ENCODE peak calls at places on chromosomes 4 and X, in eight cellular contexts. H, B, M, D, U, T, L and A are unnamed samples.

GRCh38 chrX:153643431-153644351 is 3.3 kb upstream of the DUSP9 start:
- DNase-seq in B (no peak), D (peak; percentile 79), H (no peak), M (no peak), T (peak; percentile 81), U (peak; percentile 37), L (no peak), A (no peak)

GRCh38 chr4:56049428-56050212 is 100.9 kb downstream of the CEP135 start:
- DNase-seq in M (peak; percentile 23), T (no peak), B (peak; percentile 8), D (no peak), H (no peak), U (peak; percentile 27), L (no peak), A (no peak)

GRCh38 chr4:158811704-158812103 is 42.9 kb downstream of the FNIP2 start:
- DNase-seq in T (no peak), D (peak; percentile 83), B (peak; percentile 63), H (no peak), L (no peak), U (peak; percentile 68), M (no peak), A (peak; percentile 77)

GRCh38 chr4:68904786-68905185 is 46.8 kb downstream of the UGT2A3 start:
- DNase-seq in B (peak; percentile 69), L (no peak), H (no peak), D (no peak), T (no peak), U (no peak), M (no peak), A (no peak)

GRCh38 chr4:1793496-1793840 is 375 bp downstream of the FGFR3 start:
- DNase-seq in D (no peak), U (peak; percentile 65), L (no peak), M (peak; percentile 43), T (peak; percentile 87), H (no peak), B (peak; percentile 43), A (no peak)

GRCh38 chr4:107392951-107393350 is 327.1 kb downstream of the PAPSS1 start:
- DNase-seq in D (peak; percentile 88), B (no peak), L (peak; percentile 32), H (no peak), M (no peak), U (peak; percentile 67), T (no peak), A (no peak)

GRCh38 chrX:805988-806387 is 175.4 kb downstream of the SHOX start:
- DNase-seq in H (no peak), M (no peak), B (no peak), D (no peak), U (no peak), T (no peak), L (no peak), A (no peak)

GRCh38 chrX:3550160-3550765 is 163.2 kb downstream of the PRKX start:
- DNase-seq in U (peak; percentile 87), L (no peak), T (no peak), M (no peak), D (no peak), B (peak; percentile 47), H (no peak), A (no peak)

GRCh38 chr4:86453044-86453501 is 93.2 kb upstream of the MAPK10 start:
- DNase-seq in D (no peak), B (peak; percentile 45), T (no peak), L (peak; percentile 13), M (no peak), H (no peak), U (peak; percentile 26), A (no peak)

GRCh38 chr4:95180531-95181315 is 368.1 kb downstream of the UNC5C start:
- DNase-seq in T (no peak), L (no peak), B (no peak), H (no peak), U (no peak), D (no peak), M (no peak), A (no peak)

GRCh38 chrX:40439625-40440532 is 140.9 kb upstream of the ATP6AP2 start:
- DNase-seq in L (no peak), U (no peak), H (no peak), M (no peak), B (no peak), D (no peak), T (no peak), A (no peak)

GRCh38 chr4:13555325-13555724 is 11.0 kb upstream of the NKX3-2 start:
- DNase-seq in B (no peak), D (no peak), T (no peak), U (no peak), M (no peak), H (no peak), L (no peak), A (no peak)

GRCh38 chrX:16528620-16529019 is 121.3 kb upstream of the S100G start:
- DNase-seq in D (no peak), T (no peak), U (no peak), B (no peak), H (no peak), M (no peak), L (no peak), A (no peak)

GRCh38 chrX:148535639-148536038 is 35.2 kb downstream of the AFF2 start:
- DNase-seq in B (no peak), L (no peak), U (no peak), T (no peak), H (no peak), M (no peak), D (no peak), A (no peak)

GRCh38 chr4:149645790-149646189 is 169.9 kb downstream of the IQCM start:
- DNase-seq in M (no peak), B (no peak), U (peak; percentile 28), H (no peak), T (no peak), L (no peak), D (no peak), A (no peak)

GRCh38 chrX:38649674-38650647 is 88.6 kb downstream of the TSPAN7 start:
- DNase-seq in T (no peak), B (no peak), H (no peak), D (no peak), L (no peak), M (no peak), U (no peak), A (no peak)

GRCh38 chr4:173521474-173522159 is 8.4 kb downstream of the HAND2 start:
- DNase-seq in B (no peak), M (no peak), U (no peak), H (no peak), D (peak; percentile 87), L (no peak), T (peak; percentile 23), A (no peak)

GRCh38 chr4:1771555-1772305 is 21.4 kb upstream of the FGFR3 start:
- DNase-seq in D (no peak), T (peak; percentile 74), U (no peak), M (no peak), H (no peak), B (no peak), L (no peak), A (no peak)

GRCh38 chr4:38091636-38092035 is 131.4 kb downstream of the PTTG2 start:
- DNase-seq in B (no peak), U (no peak), L (no peak), M (no peak), H (peak; percentile 56), T (no peak), D (no peak), A (no peak)

GRCh38 chr4:156961241-156962068 is 10.1 kb downstream of the PDGFC start:
- DNase-seq in M (no peak), B (no peak), L (no peak), T (no peak), H (no peak), U (no peak), D (no peak), A (no peak)

GRCh38 chr4:137674066-137674465 is 141.8 kb upstream of the PCDH18 start:
- DNase-seq in B (no peak), U (no peak), D (no peak), T (no peak), H (no peak), L (no peak), M (no peak), A (no peak)

GRCh38 chr4:158827475-158828085 is 58.8 kb downstream of the FNIP2 start:
- DNase-seq in H (no peak), B (no peak), L (no peak), U (no peak), T (no peak), M (no peak), D (no peak), A (no peak)

GRCh38 chr4:128060620-128061565 is at the start of gene LARP1B:
- DNase-seq in D (peak; percentile 98), U (peak; percentile 97), T (peak; percentile 97), B (peak; percentile 98), L (peak; percentile 96), M (peak; percentile 95), H (peak; percentile 79), A (peak; percentile 87)
- TF ChIP-seq CTCF in D (no peak), U (no peak), T (no peak), B (no peak), L (no peak), M (no peak), H (no peak), A (no peak)

DNA sequence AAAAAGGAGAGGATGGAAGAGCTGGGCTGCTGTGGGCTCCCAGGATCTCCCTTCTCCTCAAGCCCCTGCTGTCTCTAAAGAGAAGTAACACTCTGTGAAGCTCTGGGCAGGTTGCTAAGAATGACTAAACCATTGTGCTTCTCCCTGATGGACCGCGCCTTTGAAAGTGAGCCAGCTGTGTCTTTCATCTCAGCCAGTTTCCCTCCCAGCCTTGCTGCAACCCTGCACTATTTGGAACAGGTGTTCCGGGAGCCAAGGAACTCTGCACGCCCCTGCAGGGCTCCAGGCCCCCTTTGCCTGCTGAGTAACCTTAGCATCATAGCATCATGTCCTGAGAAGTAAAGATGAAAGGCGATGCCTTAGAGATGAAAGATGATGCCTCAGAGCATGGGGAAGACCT is 39.7 kb downstream of the SMIM20 start:
- DNase-seq in M (no peak), T (no peak), B (no peak), L (peak; percentile 41), U (no peak), D (no peak), H (no peak), A (no peak)
- TF ChIP-seq CTCF in M (no peak), T (no peak), B (no peak), L (no peak), U (no peak), D (no peak), H (no peak), A (no peak)

GRCh38 chr4:169068423-169068822 is 58.4 kb upstream of the CBR4 start:
- DNase-seq in D (no peak), H (no peak), B (no peak), T (no peak), M (no peak), L (no peak), U (no peak), A (no peak)
- TF ChIP-seq CTCF in D (no peak), H (no peak), B (no peak), T (peak; percentile 7), M (no peak), L (no peak), U (no peak), A (peak; percentile 38)

DNA sequence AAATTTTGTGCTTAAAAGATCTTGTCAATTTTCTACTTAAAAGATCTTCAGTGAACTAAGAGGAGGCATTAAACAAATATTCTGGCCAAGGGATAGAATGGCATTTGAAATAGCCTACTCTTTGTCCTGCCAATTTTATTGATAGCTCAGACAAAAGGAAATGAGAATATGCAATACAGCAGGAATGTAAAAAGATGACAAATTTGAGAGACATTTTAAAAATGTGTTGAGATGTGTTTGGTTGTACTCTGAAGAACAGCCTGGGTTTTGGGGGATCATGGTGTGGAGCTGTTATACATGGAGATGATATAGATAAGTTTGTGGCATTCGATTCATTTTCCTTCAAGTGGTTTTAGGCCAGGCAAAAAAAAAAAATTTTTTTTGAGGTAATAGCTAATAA is 11.6 kb upstream of the MAD2L1 start:
- DNase-seq in D (no peak), H (no peak), M (no peak), U (no peak), T (no peak), L (no peak), B (no peak), A (no peak)
- TF ChIP-seq CTCF in D (no peak), H (no peak), M (no peak), U (no peak), T (no peak), L (no peak), B (no peak), A (no peak)